ENCODE peak calls at places on chromosomes 1 and 21, in nine cellular contexts. One of them, this sample, is unnamed.

GRCh38 chr1:11600901-11601300 is 53.3 kb downstream of the FBXO2 start:
- DNase-seq in OCI-LY7: no peak
- DNase-seq in H9: no peak
- DNase-seq in left ventricle myocardium inferior: no peak
- DNase-seq in mesothelial cell of epicardium: no peak
- DNase-seq in suprapubic skin: no peak
- DNase-seq in uterus: no peak
- DNase-seq in omental fat pad: no peak
- DNase-seq in A549: no peak
- DNase-seq in this sample: no peak

GRCh38 chr1:154431586-154432373 is 26.6 kb downstream of the IL6R start:
- DNase-seq in left ventricle myocardium inferior: no peak
- DNase-seq in mesothelial cell of epicardium: no peak
- DNase-seq in uterus: no peak
- DNase-seq in H9: no peak
- DNase-seq in A549: peak
- DNase-seq in suprapubic skin: no peak
- DNase-seq in omental fat pad: peak
- DNase-seq in OCI-LY7: no peak
- DNase-seq in this sample: no peak

GRCh38 chr21:35528109-35529042 is 479.3 kb upstream of the RUNX1 start:
- DNase-seq in mesothelial cell of epicardium: no peak
- DNase-seq in A549: no peak
- DNase-seq in H9: no peak
- DNase-seq in uterus: no peak
- DNase-seq in left ventricle myocardium inferior: peak
- DNase-seq in OCI-LY7: peak
- DNase-seq in omental fat pad: no peak
- DNase-seq in suprapubic skin: no peak
- DNase-seq in this sample: no peak

GRCh38 chr1:3065396-3065795 is 3.6 kb upstream of the PRDM16 start:
- DNase-seq in OCI-LY7: no peak
- DNase-seq in uterus: no peak
- DNase-seq in mesothelial cell of epicardium: peak
- DNase-seq in left ventricle myocardium inferior: no peak
- DNase-seq in H9: no peak
- DNase-seq in omental fat pad: no peak
- DNase-seq in suprapubic skin: peak
- DNase-seq in A549: no peak
- DNase-seq in this sample: peak

GRCh38 chr1:12053752-12054548 is 9.2 kb upstream of the TNFRSF8 start:
- DNase-seq in OCI-LY7: no peak
- DNase-seq in A549: no peak
- DNase-seq in mesothelial cell of epicardium: no peak
- DNase-seq in H9: no peak
- DNase-seq in omental fat pad: no peak
- DNase-seq in suprapubic skin: no peak
- DNase-seq in left ventricle myocardium inferior: no peak
- DNase-seq in uterus: no peak
- DNase-seq in this sample: no peak

GRCh38 chr1:218350022-218350525 is 4.9 kb downstream of the TGFB2 start:
- DNase-seq in suprapubic skin: no peak
- DNase-seq in H9: no peak
- DNase-seq in OCI-LY7: no peak
- DNase-seq in mesothelial cell of epicardium: no peak
- DNase-seq in omental fat pad: no peak
- DNase-seq in A549: no peak
- DNase-seq in left ventricle myocardium inferior: no peak
- DNase-seq in uterus: no peak
- DNase-seq in this sample: no peak

GRCh38 chr1:7956218-7957032 is 5.1 kb upstream of the PARK7 start:
- DNase-seq in H9: no peak
- DNase-seq in A549: no peak
- DNase-seq in mesothelial cell of epicardium: no peak
- DNase-seq in omental fat pad: no peak
- DNase-seq in OCI-LY7: no peak
- DNase-seq in left ventricle myocardium inferior: no peak
- DNase-seq in suprapubic skin: no peak
- DNase-seq in uterus: no peak
- DNase-seq in this sample: no peak

GRCh38 chr21:25103500-25104207 is 503.6 kb downstream of the MRPL39 start:
- DNase-seq in A549: no peak
- DNase-seq in uterus: no peak
- DNase-seq in OCI-LY7: no peak
- DNase-seq in omental fat pad: no peak
- DNase-seq in suprapubic skin: no peak
- DNase-seq in H9: no peak
- DNase-seq in left ventricle myocardium inferior: no peak
- DNase-seq in mesothelial cell of epicardium: no peak
- DNase-seq in this sample: no peak

GRCh38 chr1:42925132-42925769 is 33.4 kb downstream of the SLC2A1 start:
- DNase-seq in OCI-LY7: no peak
- DNase-seq in A549: no peak
- DNase-seq in left ventricle myocardium inferior: no peak
- DNase-seq in suprapubic skin: peak
- DNase-seq in mesothelial cell of epicardium: no peak
- DNase-seq in H9: no peak
- DNase-seq in uterus: no peak
- DNase-seq in omental fat pad: no peak
- DNase-seq in this sample: no peak

GRCh38 chr1:10980094-10980577 is 32.3 kb upstream of the TARDBP start:
- DNase-seq in uterus: peak
- DNase-seq in left ventricle myocardium inferior: peak
- DNase-seq in omental fat pad: peak
- DNase-seq in OCI-LY7: no peak
- DNase-seq in suprapubic skin: peak
- DNase-seq in A549: no peak
- DNase-seq in mesothelial cell of epicardium: peak
- DNase-seq in H9: peak
- DNase-seq in this sample: peak

GRCh38 chr1:113226118-113226517 is 153.1 kb downstream of the LRIG2 start:
- DNase-seq in A549: no peak
- DNase-seq in left ventricle myocardium inferior: no peak
- DNase-seq in OCI-LY7: no peak
- DNase-seq in omental fat pad: no peak
- DNase-seq in mesothelial cell of epicardium: no peak
- DNase-seq in suprapubic skin: no peak
- DNase-seq in uterus: no peak
- DNase-seq in H9: no peak
- DNase-seq in this sample: no peak

GRCh38 chr1:45010855-45011811 is at the start of gene HECTD3:
- DNase-seq in A549: peak
- DNase-seq in mesothelial cell of epicardium: peak
- DNase-seq in left ventricle myocardium inferior: peak
- DNase-seq in H9: peak
- DNase-seq in OCI-LY7: peak
- DNase-seq in uterus: peak
- DNase-seq in suprapubic skin: peak
- DNase-seq in omental fat pad: no peak
- DNase-seq in this sample: peak
- TF ChIP-seq CTCF in A549: no peak
- TF ChIP-seq CTCF in mesothelial cell of epicardium: no peak
- TF ChIP-seq CTCF in left ventricle myocardium inferior: peak
- TF ChIP-seq CTCF in H9: no peak
- TF ChIP-seq CTCF in OCI-LY7: no peak
- TF ChIP-seq CTCF in uterus: peak
- TF ChIP-seq CTCF in suprapubic skin: no peak
- TF ChIP-seq CTCF in omental fat pad: no peak
- TF ChIP-seq CTCF in this sample: no peak

GRCh38 chr1:157770442-157771043 is 6.4 kb downstream of the FCRL2 start:
- DNase-seq in OCI-LY7: no peak
- DNase-seq in H9: peak
- DNase-seq in omental fat pad: no peak
- DNase-seq in mesothelial cell of epicardium: no peak
- DNase-seq in uterus: no peak
- DNase-seq in left ventricle myocardium inferior: no peak
- DNase-seq in suprapubic skin: no peak
- DNase-seq in A549: peak
- DNase-seq in this sample: no peak
- TF ChIP-seq CTCF in OCI-LY7: peak
- TF ChIP-seq CTCF in H9: peak
- TF ChIP-seq CTCF in omental fat pad: no peak
- TF ChIP-seq CTCF in mesothelial cell of epicardium: no peak
- TF ChIP-seq CTCF in uterus: no peak
- TF ChIP-seq CTCF in left ventricle myocardium inferior: no peak
- TF ChIP-seq CTCF in suprapubic skin: no peak
- TF ChIP-seq CTCF in A549: no peak
- TF ChIP-seq CTCF in this sample: peak

GRCh38 chr21:32770514-32771133 is 931 bp downstream of the PAXBP1 start:
- DNase-seq in OCI-LY7: peak
- DNase-seq in H9: no peak
- DNase-seq in mesothelial cell of epicardium: no peak
- DNase-seq in suprapubic skin: no peak
- DNase-seq in uterus: no peak
- DNase-seq in omental fat pad: no peak
- DNase-seq in left ventricle myocardium inferior: peak
- DNase-seq in A549: peak
- DNase-seq in this sample: no peak
- TF ChIP-seq CTCF in OCI-LY7: no peak
- TF ChIP-seq CTCF in H9: no peak
- TF ChIP-seq CTCF in mesothelial cell of epicardium: no peak
- TF ChIP-seq CTCF in suprapubic skin: no peak
- TF ChIP-seq CTCF in uterus: no peak
- TF ChIP-seq CTCF in omental fat pad: no peak
- TF ChIP-seq CTCF in left ventricle myocardium inferior: no peak
- TF ChIP-seq CTCF in A549: no peak
- TF ChIP-seq CTCF in this sample: no peak

GRCh38 chr1:25797939-25798338 is 2.1 kb upstream of the SELENON start:
- DNase-seq in omental fat pad: no peak
- DNase-seq in suprapubic skin: no peak
- DNase-seq in uterus: no peak
- DNase-seq in H9: peak
- DNase-seq in A549: peak
- DNase-seq in left ventricle myocardium inferior: no peak
- DNase-seq in OCI-LY7: peak
- DNase-seq in mesothelial cell of epicardium: no peak
- DNase-seq in this sample: no peak
- TF ChIP-seq CTCF in omental fat pad: no peak
- TF ChIP-seq CTCF in suprapubic skin: no peak
- TF ChIP-seq CTCF in uterus: no peak
- TF ChIP-seq CTCF in H9: peak
- TF ChIP-seq CTCF in A549: peak
- TF ChIP-seq CTCF in left ventricle myocardium inferior: peak
- TF ChIP-seq CTCF in OCI-LY7: peak
- TF ChIP-seq CTCF in mesothelial cell of epicardium: peak
- TF ChIP-seq CTCF in this sample: peak

GRCh38 chr21:29194847-29195246 is 64.4 kb downstream of the MAP3K7CL start:
- DNase-seq in OCI-LY7: no peak
- DNase-seq in H9: no peak
- DNase-seq in A549: no peak
- DNase-seq in left ventricle myocardium inferior: no peak
- DNase-seq in uterus: no peak
- DNase-seq in mesothelial cell of epicardium: no peak
- DNase-seq in suprapubic skin: no peak
- DNase-seq in omental fat pad: no peak
- DNase-seq in this sample: no peak

GRCh38 chr21:29193907-29194306 is 63.5 kb downstream of the MAP3K7CL start:
- DNase-seq in suprapubic skin: no peak
- DNase-seq in omental fat pad: no peak
- DNase-seq in left ventricle myocardium inferior: no peak
- DNase-seq in mesothelial cell of epicardium: no peak
- DNase-seq in H9: no peak
- DNase-seq in A549: no peak
- DNase-seq in uterus: no peak
- DNase-seq in OCI-LY7: no peak
- DNase-seq in this sample: no peak

GRCh38 chr21:29196664-29197052 is 66.2 kb downstream of the MAP3K7CL start:
- DNase-seq in left ventricle myocardium inferior: no peak
- DNase-seq in OCI-LY7: no peak
- DNase-seq in H9: no peak
- DNase-seq in omental fat pad: no peak
- DNase-seq in uterus: no peak
- DNase-seq in suprapubic skin: no peak
- DNase-seq in mesothelial cell of epicardium: no peak
- DNase-seq in A549: no peak
- DNase-seq in this sample: no peak

GRCh38 chr21:29194342-29194741 is 63.9 kb downstream of the MAP3K7CL start:
- DNase-seq in OCI-LY7: no peak
- DNase-seq in mesothelial cell of epicardium: no peak
- DNase-seq in A549: no peak
- DNase-seq in left ventricle myocardium inferior: no peak
- DNase-seq in H9: no peak
- DNase-seq in uterus: no peak
- DNase-seq in suprapubic skin: no peak
- DNase-seq in omental fat pad: no peak
- DNase-seq in this sample: no peak

DNA sequence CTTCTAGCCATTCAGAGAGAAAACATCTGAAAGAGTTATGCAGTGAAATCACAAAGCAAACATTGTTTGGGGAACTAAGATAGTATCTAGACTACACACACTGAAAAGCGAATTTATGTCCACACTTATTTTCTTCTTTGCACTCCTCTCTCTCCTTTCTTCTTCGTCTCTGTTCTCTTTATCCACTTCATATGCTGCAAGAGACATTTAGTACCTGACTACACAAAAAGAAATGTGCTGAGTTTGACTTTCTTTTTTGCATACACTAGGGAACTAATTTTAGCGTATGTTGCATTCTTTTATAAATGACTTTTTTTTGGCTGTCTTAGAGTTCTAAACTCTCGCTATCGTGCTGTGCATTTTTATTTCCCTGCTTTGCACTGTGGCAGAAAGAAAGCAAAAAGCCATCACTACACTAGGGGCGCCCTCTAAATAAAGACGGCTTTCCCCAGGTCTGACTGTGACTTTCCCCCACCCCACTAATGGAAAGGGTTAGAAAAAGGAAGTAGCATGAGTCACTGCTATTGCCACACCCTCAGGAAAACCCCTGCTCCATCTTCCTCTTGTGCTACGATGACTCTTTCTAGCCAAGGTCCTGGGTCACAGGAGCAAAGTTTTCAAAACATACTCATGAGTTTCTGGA is 65.7 kb downstream of the MAP3K7CL start:
- DNase-seq in suprapubic skin: no peak
- DNase-seq in omental fat pad: peak
- DNase-seq in H9: no peak
- DNase-seq in left ventricle myocardium inferior: no peak
- DNase-seq in mesothelial cell of epicardium: no peak
- DNase-seq in uterus: no peak
- DNase-seq in OCI-LY7: peak
- DNase-seq in A549: peak
- DNase-seq in this sample: no peak
- TF ChIP-seq CTCF in suprapubic skin: peak
- TF ChIP-seq CTCF in omental fat pad: no peak
- TF ChIP-seq CTCF in H9: peak
- TF ChIP-seq CTCF in left ventricle myocardium inferior: peak
- TF ChIP-seq CTCF in mesothelial cell of epicardium: no peak
- TF ChIP-seq CTCF in uterus: no peak
- TF ChIP-seq CTCF in OCI-LY7: peak
- TF ChIP-seq CTCF in A549: peak
- TF ChIP-seq CTCF in this sample: peak

DNA sequence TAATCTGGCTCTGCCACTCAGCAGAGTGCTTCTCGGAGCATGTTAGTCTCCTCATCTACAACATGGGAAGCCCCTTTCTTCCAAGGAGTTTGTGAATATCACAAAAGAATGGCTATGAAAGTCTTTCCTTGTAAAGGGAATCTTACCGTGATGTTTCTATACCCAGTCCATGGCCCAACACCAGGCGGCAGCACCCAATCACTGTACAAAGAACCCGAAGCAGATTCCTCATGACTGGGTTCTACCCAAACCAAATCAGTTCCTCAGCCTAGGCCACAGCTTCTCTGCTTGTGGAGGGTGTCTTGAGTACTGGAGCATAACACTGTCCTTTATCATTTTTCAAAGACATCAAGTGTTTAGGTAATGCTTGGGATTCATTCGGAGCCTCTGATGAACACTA is 16.6 kb upstream of the SLFNL1 start:
- DNase-seq in left ventricle myocardium inferior: no peak
- DNase-seq in H9: no peak
- DNase-seq in uterus: no peak
- DNase-seq in OCI-LY7: no peak
- DNase-seq in mesothelial cell of epicardium: no peak
- DNase-seq in omental fat pad: no peak
- DNase-seq in A549: no peak
- DNase-seq in suprapubic skin: no peak
- DNase-seq in this sample: no peak
- TF ChIP-seq CTCF in left ventricle myocardium inferior: no peak
- TF ChIP-seq CTCF in H9: peak
- TF ChIP-seq CTCF in uterus: no peak
- TF ChIP-seq CTCF in OCI-LY7: no peak
- TF ChIP-seq CTCF in mesothelial cell of epicardium: no peak
- TF ChIP-seq CTCF in omental fat pad: no peak
- TF ChIP-seq CTCF in A549: peak
- TF ChIP-seq CTCF in suprapubic skin: no peak
- TF ChIP-seq CTCF in this sample: no peak

This sample was measured in type B pancreatic cell.